ENCODE peak calls at places on chromosomes 12 and 14, in nine cellular contexts. U is NCI-H2029; E is aorta; J is cardiac fibroblast; I is SIG-M5; P is neural progenitor cell; H is stimulated activated CD4-positive, alpha-beta T cell treated with anti-CD3 and anti-CD28 coated beads, Interleukin-1b, Interleukin-23, amount 100 ng/mL, for 24 hours; S is HEK293T; N is right cardiac atrium. Z is an unnamed sample.

GRCh38 chr14:70755655-70756054 is 53.7 kb downstream of the MAP3K9 start:
- DNase-seq in U (no peak), N (no peak), J (no peak), H (no peak), I (no peak), S (no peak), P (no peak), E (no peak), Z (no peak)

GRCh38 chr12:5456906-5457305 is 25.0 kb downstream of the NTF3 start:
- DNase-seq in H (no peak), J (peak; percentile 70), E (no peak), U (no peak), S (no peak), N (no peak), I (no peak), P (no peak), Z (no peak)

GRCh38 chr14:89955418-89956293 is at the start of gene TDP1:
- DNase-seq in P (peak; percentile 99), U (peak; percentile 73), H (peak; percentile 90), I (peak; percentile 64), J (peak; percentile 97), N (peak; percentile 98), S (peak; percentile 94), E (peak; percentile 99), Z (peak; percentile 97)

GRCh38 chr12:48794870-48795269 is 6.0 kb upstream of the ADCY6 start:
- DNase-seq in I (no peak), U (no peak), S (no peak), N (no peak), J (no peak), H (no peak), P (no peak), E (no peak), Z (no peak)

GRCh38 chr14:65352964-65353530 is 59.5 kb upstream of the FUT8 start:
- DNase-seq in P (no peak), S (no peak), N (no peak), J (no peak), U (peak; percentile 1), H (no peak), I (no peak), E (no peak), Z (no peak)

GRCh38 chr12:1611775-1612174 is 17.3 kb upstream of the WNT5B start:
- DNase-seq in I (no peak), P (no peak), H (no peak), S (no peak), J (peak; percentile 93), E (no peak), N (no peak), U (no peak), Z (no peak)

GRCh38 chr12:27469161-27469560 is 22.6 kb downstream of the SMCO2 start:
- DNase-seq in S (no peak), U (no peak), I (no peak), N (no peak), E (no peak), P (no peak), H (no peak), J (no peak), Z (no peak)

GRCh38 chr12:77407951-77408350 is 342.6 kb upstream of the E2F7 start:
- DNase-seq in I (no peak), U (no peak), E (no peak), S (no peak), P (no peak), N (no peak), H (no peak), J (no peak), Z (no peak)

GRCh38 chr12:64102339-64102738 is 119.8 kb downstream of the KICS2 start:
- DNase-seq in H (no peak), P (no peak), E (no peak), U (no peak), N (no peak), I (no peak), S (no peak), J (no peak), Z (no peak)